ENCODE peak calls at places on chromosomes 16 and 17, in five cellular contexts. U is HepG2, J is heart right ventricle, E is hepatocyte, L is lung. R is an unnamed sample. For H3K4me1, the result is how much of the 10 kb centered on the place peaks cover.

GRCh38 chr16:16083421-16084156 is 134.2 kb downstream of the ABCC1 start:
- DNase-seq in E (no peak), J (no peak), U (peak), L (no peak), R (no peak)

GRCh38 chr17:12089809-12090384 is 69.2 kb downstream of the MAP2K4 start:
- DNase-seq in E (no peak), J (no peak), L (no peak), U (peak), R (no peak)

GRCh38 chr17:74455025-74455585 is 11.3 kb upstream of the CD300A start:
- DNase-seq in L (no peak), U (no peak), J (peak), E (no peak), R (no peak)

GRCh38 chr17:37828313-37829124 is 83.7 kb upstream of the HNF1B start:
- DNase-seq in J (no peak), L (no peak), E (no peak), U (no peak), R (no peak)

GRCh38 chr17:73952136-73952497 is 251.4 kb upstream of the RPL38 start:
- DNase-seq in J (no peak), L (no peak), E (peak), U (no peak), R (no peak)

GRCh38 chr16:68779891-68780290 is 42.8 kb downstream of the CDH1 start:
- DNase-seq in U (peak), E (no peak), L (no peak), J (no peak), R (peak)

GRCh38 chr16:58733248-58733670 is 857 bp downstream of the GOT2 start:
- DNase-seq in J (no peak), L (no peak), E (no peak), U (peak), R (no peak)

GRCh38 chr16:24993722-24994686 is 21.2 kb downstream of the ARHGAP17 start:
- DNase-seq in U (peak), L (no peak), E (peak), J (no peak), R (no peak)

GRCh38 chr16:60073376-60073775 is 1339.3 kb upstream of the GOT2 start:
- DNase-seq in E (no peak), L (no peak), U (no peak), J (no peak), R (no peak)

GRCh38 chr16:63614421-63614820 is 1507.4 kb downstream of the CDH11 start:
- DNase-seq in E (no peak), L (no peak), J (no peak), U (no peak), R (no peak)

GRCh38 chr17:58184308-58184985 is 8.1 kb upstream of the EPX start:
- DNase-seq in L (no peak), J (no peak), E (no peak), U (no peak), R (no peak)

GRCh38 chr16:47713225-47713595 is 252.1 kb downstream of the PHKB start:
- DNase-seq in L (no peak), J (no peak), U (peak), E (no peak), R (no peak)

GRCh38 chr16:64412578-64413280 is 709.1 kb downstream of the CDH11 start:
- DNase-seq in J (no peak), U (no peak), E (no peak), L (no peak), R (no peak)

GRCh38 chr17:60169921-60170817 is 20.4 kb downstream of the CA4 start:
- DNase-seq in L (peak), U (peak), E (peak), J (peak), R (no peak)

GRCh38 chr16:70768205-70768580 is 32.8 kb downstream of the VAC14 start:
- DNase-seq in U (no peak), J (no peak), L (no peak), E (no peak), R (no peak)

GRCh38 chr17:7634384-7634783 is 4.4 kb downstream of the SHBG start:
- DNase-seq in L (no peak), U (no peak), J (peak), E (peak), R (no peak)

GRCh38 chr16:8714143-8714542 is 39.7 kb downstream of the ABAT start:
- DNase-seq in U (no peak), E (no peak), L (no peak), J (no peak), R (no peak)

GRCh38 chr17:12831839-12832238 is 42.5 kb downstream of the ARHGAP44 start:
- DNase-seq in L (no peak), U (no peak), E (no peak), J (no peak), R (no peak)

GRCh38 chr17:57819273-57819672 is 30.6 kb downstream of the MRPS23 start:
- DNase-seq in E (no peak), J (no peak), U (no peak), L (no peak), R (no peak)

GRCh38 chr17:76132574-76133338 is 8.3 kb downstream of the FOXJ1 start:
- DNase-seq in J (no peak), E (peak), U (peak), L (peak), R (peak)

GRCh38 chr17:63185420-63185819 is 219.4 kb downstream of the TANC2 start:
- DNase-seq in L (no peak), E (no peak), J (no peak), U (no peak), R (no peak)

GRCh38 chr17:73423159-73423715 is 111.4 kb upstream of the CDC42EP4 start:
- DNase-seq in U (no peak), J (no peak), E (no peak), L (no peak), R (no peak)

GRCh38 chr17:74840989-74841666 is 18.6 kb downstream of the GRIN2C start:
- DNase-seq in E (no peak), U (peak), L (peak), J (peak), R (no peak)

GRCh38 chr17:8122923-8123694 is 797 bp downstream of the HES7 start:
- DNase-seq in E (peak), L (no peak), J (peak), U (no peak), R (no peak)

GRCh38 chr16:81415757-81416156 is 28.9 kb upstream of the CMIP start:
- DNase-seq in J (no peak), E (no peak), L (no peak), U (no peak), R (no peak)

GRCh38 chr17:77491921-77492445 is 351.2 kb downstream of the SEC14L1 start:
- DNase-seq in E (no peak), L (no peak), U (no peak), J (no peak), R (no peak)

GRCh38 chr17:7897773-7898172 is 9.2 kb downstream of the CHD3 start:
- DNase-seq in E (peak), J (no peak), L (no peak), U (peak), R (no peak)

GRCh38 chr16:19926449-19927390 is 42.1 kb upstream of the GPRC5B start:
- DNase-seq in L (no peak), E (peak), J (no peak), U (peak), R (no peak)

GRCh38 chr16:11093578-11094074 is 149.3 kb downstream of the CLEC16A start:
- DNase-seq in U (no peak), E (no peak), J (no peak), L (no peak), R (no peak)

GRCh38 chr17:81291662-81292061 is 3.4 kb downstream of the SLC38A10 start:
- DNase-seq in E (peak), U (peak), L (peak), J (peak), R (peak)
- H3K4me1 ChIP-seq in E (under half), U (under half), L (under half), J (under half), R (under half)

GRCh38 chr17:39200957-39201510 is 951 bp downstream of the RPL19 start:
- DNase-seq in J (no peak), L (no peak), E (no peak), U (no peak), R (no peak)

GRCh38 chr17:39197380-39198185 is at the start of gene CACNB1:
- DNase-seq in U (peak), L (peak), J (peak), E (peak), R (peak)

GRCh38 chr17:39199986-39200879 is at the start of gene RPL19:
- DNase-seq in U (peak), L (peak), E (peak), J (peak), R (peak)

GRCh38 chr17:39198186-39198566 is 707 bp upstream of the CACNB1 start:
- DNase-seq in L (no peak), E (no peak), J (peak), U (no peak), R (no peak)

DNA sequence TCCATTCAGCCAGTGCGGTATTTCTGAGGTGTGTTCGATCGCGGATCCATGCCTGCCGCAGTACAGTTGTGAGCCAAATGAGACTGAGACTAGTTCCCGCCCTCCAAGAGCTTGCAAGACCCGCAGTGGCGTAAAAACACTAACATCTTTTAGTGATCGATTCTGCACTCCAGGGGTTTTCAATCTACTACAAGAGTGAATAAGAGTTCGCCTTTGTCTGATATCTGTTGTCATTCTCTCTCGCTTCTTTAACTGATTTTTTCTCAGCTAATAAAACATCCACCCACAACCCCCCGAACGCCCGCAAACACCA is 454 bp upstream of the RPL19 start:
- DNase-seq in U (no peak), E (no peak), L (no peak), J (peak), R (no peak)
- H3K4me1 ChIP-seq in U (half or more), E (under half), L (under half), J (under half), R (under half)

DNA sequence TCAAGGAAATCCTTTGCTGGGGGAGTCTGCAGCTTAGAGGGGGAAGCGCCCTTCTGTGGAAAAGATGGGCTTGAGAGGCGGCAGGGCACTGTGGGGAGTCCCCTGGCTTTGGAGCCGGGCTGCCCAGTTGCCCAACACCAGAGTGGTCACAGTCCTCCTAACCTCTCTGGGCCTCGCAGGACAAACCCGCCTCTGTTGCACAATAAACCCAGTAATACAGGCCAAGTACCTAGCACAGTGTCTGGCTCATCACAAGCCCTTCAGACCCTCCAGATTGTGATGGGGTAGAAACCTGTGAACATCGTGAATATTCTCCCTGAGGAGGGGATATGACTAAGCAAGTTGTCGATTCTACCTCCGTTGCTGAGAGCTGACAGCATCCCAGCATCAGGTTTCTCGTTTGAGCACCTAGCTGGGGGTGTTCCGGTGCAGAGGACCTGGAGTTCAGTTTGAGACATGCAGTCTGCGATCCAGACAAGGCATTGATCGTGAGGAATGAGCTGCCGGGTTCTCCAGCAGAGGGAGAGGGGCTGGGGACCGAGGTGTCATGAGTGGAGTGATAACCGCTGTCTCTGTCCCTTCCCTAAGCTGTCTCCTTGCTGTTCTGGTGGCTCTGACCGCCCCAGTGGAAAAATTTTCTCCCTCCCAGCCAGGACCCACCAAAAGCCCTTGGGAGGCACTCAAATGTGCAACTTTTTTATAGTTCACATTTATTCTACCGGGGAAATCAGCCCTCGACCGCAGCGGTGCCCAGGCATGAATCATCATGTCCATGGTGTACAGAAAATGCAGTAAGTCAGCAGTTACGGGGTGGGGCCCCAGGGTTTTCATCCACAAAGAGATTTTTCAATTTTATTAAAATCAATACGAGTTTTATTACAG is 161.9 kb downstream of the WSCD1 start:
- DNase-seq in L (no peak), J (no peak), E (no peak), U (no peak), R (no peak)
- H3K4me1 ChIP-seq in L (under half), J (under half), E (under half), U (under half), R (under half)

DNA sequence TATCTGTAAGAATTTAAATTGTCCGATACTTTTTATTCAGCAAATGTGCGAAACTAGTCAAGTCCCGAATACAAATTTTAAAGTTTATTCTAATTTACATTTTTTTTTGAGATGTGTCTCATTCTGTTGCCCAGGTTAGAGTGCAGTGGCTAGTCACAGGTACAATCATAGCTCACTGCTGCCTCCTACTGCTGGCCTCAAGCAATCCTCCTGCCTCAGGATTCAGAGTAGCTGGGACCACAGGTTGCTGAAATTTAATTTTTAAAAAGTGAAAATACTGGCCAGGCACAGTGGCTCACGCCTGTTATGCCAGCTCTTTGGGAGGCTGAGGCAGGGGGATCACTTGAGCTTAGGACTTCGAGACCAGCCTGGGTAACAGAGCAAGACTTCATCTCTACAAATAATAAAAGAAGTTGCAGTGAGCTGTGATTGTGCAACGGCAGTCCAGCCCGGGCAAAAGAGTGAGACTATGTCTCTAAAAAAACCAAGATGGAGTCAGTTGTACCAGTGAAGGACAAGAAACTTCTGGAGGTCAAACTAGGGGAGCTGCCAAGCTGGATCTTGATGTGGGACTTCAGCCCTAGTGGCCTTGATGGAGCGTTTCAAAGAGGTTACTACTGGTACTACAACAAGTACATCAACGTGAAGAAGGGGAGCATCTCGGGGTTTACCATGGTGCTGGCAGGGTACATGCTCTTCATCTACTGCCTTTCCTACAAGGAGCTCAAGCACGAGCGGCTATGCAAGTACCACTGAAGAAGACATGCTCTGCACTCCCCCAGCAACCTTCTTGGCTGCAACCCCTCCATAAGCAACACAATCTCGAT is 5.6 kb downstream of the POLG2 start:
- DNase-seq in E (peak), U (peak), J (peak), L (peak), R (no peak)
- H3K4me1 ChIP-seq in E (under half), U (under half), J (under half), L (under half), R (under half)

GRCh38 chr16:55053071-55053415 is 122.4 kb downstream of the IRX5 start:
- DNase-seq in J (no peak), U (no peak), E (no peak), L (no peak), R (no peak)
- H3K4me1 ChIP-seq in J (under half), U (under half), E (under half), L (under half), R (under half)

GRCh38 chr16:4314532-4315184 is 1.2 kb upstream of the GLIS2 start:
- DNase-seq in E (peak), U (no peak), J (no peak), L (no peak), R (peak)
- H3K4me1 ChIP-seq in E (under half), U (half or more), J (under half), L (under half), R (under half)

GRCh38 chr17:78746949-78747269 is 35.2 kb downstream of the CYTH1 start:
- DNase-seq in U (no peak), L (no peak), E (no peak), J (no peak), R (no peak)

GRCh38 chr17:78746263-78746948 is 35.7 kb downstream of the CYTH1 start:
- DNase-seq in J (no peak), U (peak), L (no peak), E (no peak), R (no peak)

GRCh38 chr17:78748048-78748729 is 33.9 kb downstream of the CYTH1 start:
- DNase-seq in J (no peak), L (no peak), E (no peak), U (peak), R (no peak)

GRCh38 chr17:78748730-78749317 is 33.2 kb downstream of the CYTH1 start:
- DNase-seq in J (peak), E (no peak), L (peak), U (peak), R (no peak)

GRCh38 chr17:78747479-78747878 is 34.6 kb downstream of the CYTH1 start:
- DNase-seq in E (no peak), J (no peak), L (no peak), U (no peak), R (no peak)
- H3K4me1 ChIP-seq in E (under half), J (under half), L (under half), U (half or more), R (under half)

GRCh38 chr17:68457168-68457538 is at the start of gene WIPI1:
- DNase-seq in L (peak), E (no peak), J (peak), U (peak), R (no peak)

GRCh38 chr17:68457539-68458259 is 403 bp upstream of the WIPI1 start:
- DNase-seq in L (peak), E (peak), U (peak), J (peak), R (peak)

GRCh38 chr17:68456529-68457167 is 648 bp downstream of the WIPI1 start:
- DNase-seq in E (peak), L (peak), J (peak), U (peak), R (peak)

GRCh38 chr17:68453991-68454665 is 3.2 kb downstream of the WIPI1 start:
- DNase-seq in L (no peak), U (no peak), E (no peak), J (no peak), R (no peak)

DNA sequence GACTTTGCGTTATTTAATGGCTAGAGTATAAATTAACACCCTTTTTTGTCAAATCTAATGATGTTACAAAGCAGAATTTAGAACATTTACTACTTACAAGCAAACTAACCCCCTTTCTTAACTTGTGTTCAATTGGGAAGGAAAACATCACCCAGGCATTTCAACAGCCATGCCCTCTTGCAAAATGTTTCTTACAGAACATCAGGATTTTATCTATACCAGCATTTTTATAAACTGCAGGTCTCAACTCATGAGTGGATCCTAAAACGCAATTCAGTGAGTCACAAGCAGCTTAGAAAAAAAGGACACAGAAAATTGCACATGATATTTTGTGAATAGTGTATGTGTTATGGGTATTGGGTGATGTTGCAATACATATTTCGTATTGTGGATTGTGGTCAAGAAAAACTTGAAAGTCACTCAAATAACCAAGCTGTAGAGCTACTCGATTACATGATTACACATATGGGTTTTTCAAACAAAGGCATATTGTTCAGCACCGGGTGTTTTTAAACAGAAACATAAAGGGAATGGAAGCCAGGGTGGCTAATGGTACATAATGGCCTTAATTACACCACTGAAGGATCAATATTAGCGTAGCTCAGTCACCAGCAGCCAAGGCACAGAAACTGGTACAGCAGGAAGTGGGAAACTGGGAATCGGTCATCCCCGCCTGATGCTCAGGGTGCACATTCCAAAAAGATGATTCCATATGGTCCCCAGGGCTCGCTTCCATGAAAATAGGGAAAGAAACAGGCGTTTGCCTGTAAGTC is 1.4 kb downstream of the WIPI1 start:
- DNase-seq in U (peak), J (peak), E (peak), L (no peak), R (no peak)
- H3K4me1 ChIP-seq in U (half or more), J (half or more), E (under half), L (under half), R (under half)